ENCODE peak calls at places on chromosome 4, in seven cellular contexts. Q is left ventricle myocardium inferior; E is effector CD8-positive, alpha-beta T cell; I is stimulated activated effector memory CD8-positive, alpha-beta T cell treated with anti-CD3 and anti-CD28 coated beads, Interleukin-12 subunit alpha, Interleukin-12 subunit beta, amount 100 ng/mL, for 72 hours; H is endothelial cell; R is right lobe of liver; L is cardiac muscle cell. V is an unnamed sample.
A peak's percentile ranks its signal among the peaks of the same experiment; 100 is the strongest.

GRCh38 chr4:110452546-110452945 is 23.4 kb upstream of the ENPEP start:
- DNase-seq in I (no peak), E (no peak), H (no peak), Q (no peak), L (no peak), R (no peak), V (no peak)

GRCh38 chr4:70306101-70306500 is 28.7 kb upstream of the CABS1 start:
- DNase-seq in E (no peak), Q (no peak), R (no peak), L (no peak), H (no peak), I (no peak), V (no peak)

GRCh38 chr4:105392858-105393257 is 81.0 kb downstream of the PPA2 start:
- DNase-seq in E (no peak), H (no peak), I (no peak), R (no peak), L (no peak), Q (no peak), V (no peak)

GRCh38 chr4:174314770-174315169 is 31.1 kb downstream of the CEP44 start:
- DNase-seq in I (no peak), Q (no peak), R (no peak), L (peak; percentile 46), E (no peak), H (no peak), V (no peak)

GRCh38 chr4:124079174-124079780 is 633.3 kb downstream of the ANKRD50 start:
- DNase-seq in H (no peak), Q (no peak), R (no peak), L (peak; percentile 28), I (no peak), E (no peak), V (no peak)

GRCh38 chr4:100519205-100519604 is 1.4 kb upstream of the EMCN start:
- DNase-seq in H (no peak), L (no peak), I (no peak), Q (no peak), E (no peak), R (no peak), V (no peak)

GRCh38 chr4:26985836-26986235 is 125.2 kb downstream of the STIM2 start:
- DNase-seq in I (no peak), R (no peak), E (no peak), H (no peak), Q (no peak), L (peak; percentile 29), V (no peak)

GRCh38 chr4:164012396-164013027 is 518.0 kb downstream of the TMA16 start:
- DNase-seq in H (peak; percentile 58), E (peak; percentile 15), L (no peak), R (no peak), I (no peak), Q (no peak), V (no peak)

GRCh38 chr4:88661724-88662123 is 35.9 kb downstream of the NAP1L5 start:
- DNase-seq in E (no peak), H (no peak), R (no peak), Q (no peak), L (peak; percentile 43), I (no peak), V (no peak)

GRCh38 chr4:68883870-68884269 is 67.7 kb downstream of the UGT2A3 start:
- DNase-seq in E (no peak), L (no peak), R (no peak), Q (no peak), H (no peak), I (no peak), V (no peak)

GRCh38 chr4:11514780-11515432 is 86.2 kb upstream of the HS3ST1 start:
- DNase-seq in Q (no peak), E (no peak), H (no peak), I (no peak), L (no peak), R (no peak), V (no peak)

GRCh38 chr4:14513471-14513870 is 488.8 kb upstream of the CPEB2 start:
- DNase-seq in L (peak; percentile 57), I (no peak), H (no peak), E (no peak), R (no peak), Q (no peak), V (no peak)

GRCh38 chr4:84966382-84967291 is at the start of gene WDFY3:
- DNase-seq in I (no peak), R (peak; percentile 85), Q (peak; percentile 79), L (peak; percentile 95), E (no peak), H (peak; percentile 67), V (peak; percentile 92)

GRCh38 chr4:75229783-75230570 is 284.2 kb downstream of the RCHY1 start:
- DNase-seq in H (no peak), R (no peak), E (no peak), Q (no peak), L (no peak), I (no peak), V (no peak)

GRCh38 chr4:23023666-23024065 is 330.9 kb downstream of the GBA3 start:
- DNase-seq in L (no peak), I (no peak), R (no peak), H (no peak), Q (no peak), E (no peak), V (no peak)

GRCh38 chr4:94076498-94076897 is 131.2 kb upstream of the SMARCAD1 start:
- DNase-seq in L (no peak), E (no peak), I (no peak), H (no peak), Q (no peak), R (no peak), V (no peak)

GRCh38 chr4:105225500-105225899 is 78.8 kb downstream of the TET2 start:
- DNase-seq in R (no peak), E (no peak), I (no peak), H (no peak), L (no peak), Q (no peak), V (no peak)

GRCh38 chr4:98509641-98510170 is 148.7 kb downstream of the TSPAN5 start:
- DNase-seq in L (no peak), R (no peak), H (no peak), E (no peak), Q (no peak), I (no peak), V (no peak)

GRCh38 chr4:24741915-24742314 is 53.5 kb upstream of the SOD3 start:
- DNase-seq in H (no peak), Q (no peak), I (no peak), E (no peak), L (no peak), R (no peak), V (no peak)

GRCh38 chr4:114479595-114479994 is 119.0 kb upstream of the UGT8 start:
- DNase-seq in Q (no peak), H (no peak), L (no peak), I (no peak), R (no peak), E (no peak), V (no peak)

GRCh38 chr4:169649545-169650226 is 29.3 kb downstream of the CLCN3 start:
- DNase-seq in R (no peak), I (no peak), H (no peak), Q (peak; percentile 62), L (peak; percentile 58), E (no peak), V (peak; percentile 48)

GRCh38 chr4:41142946-41143720 is 71.2 kb downstream of the APBB2 start:
- DNase-seq in Q (peak; percentile 28), R (peak; percentile 83), H (no peak), E (no peak), L (peak; percentile 97), I (no peak), V (no peak)

GRCh38 chr4:184400375-184400870 is 73.9 kb downstream of the IRF2 start:
- DNase-seq in L (peak; percentile 93), H (no peak), Q (no peak), I (no peak), R (no peak), E (no peak), V (no peak)

GRCh38 chr4:157521916-157522315 is 301.4 kb downstream of the GRIA2 start:
- DNase-seq in E (no peak), I (no peak), H (no peak), Q (no peak), L (peak; percentile 12), R (no peak), V (no peak)

GRCh38 chr4:127304356-127304755 is 328.4 kb upstream of the INTU start:
- DNase-seq in E (no peak), L (no peak), R (no peak), H (no peak), I (no peak), Q (no peak), V (peak; percentile 8)

GRCh38 chr4:121554377-121554776 is 142.4 kb downstream of the ANXA5 start:
- DNase-seq in E (no peak), L (peak; percentile 7), H (no peak), R (no peak), I (no peak), Q (no peak), V (peak; percentile 25)

GRCh38 chr4:1092983-1093361 is 20.4 kb downstream of the RNF212 start:
- DNase-seq in R (no peak), Q (no peak), L (no peak), I (no peak), H (no peak), E (no peak), V (no peak)

GRCh38 chr4:1512738-1513660 is 106.8 kb upstream of the NKX1-1 start:
- DNase-seq in Q (peak; percentile 30), H (peak; percentile 74), L (peak; percentile 40), I (peak; percentile 51), R (no peak), E (peak; percentile 6), V (no peak)

GRCh38 chr4:8269535-8270417 is at the start of gene HTRA3:
- DNase-seq in H (peak; percentile 32), Q (peak; percentile 74), E (no peak), R (no peak), L (peak; percentile 86), I (no peak), V (no peak)

GRCh38 chr4:60443068-60443467 is 757.1 kb upstream of the ADGRL3 start:
- DNase-seq in R (no peak), I (no peak), Q (no peak), H (no peak), L (no peak), E (no peak), V (no peak)

GRCh38 chr4:174207370-174207769 is 76.1 kb downstream of the FBXO8 start:
- DNase-seq in R (no peak), L (no peak), Q (no peak), H (no peak), I (no peak), E (no peak), V (no peak)

GRCh38 chr4:121736735-121737351 is 28.1 kb downstream of the SMIM43 start:
- DNase-seq in E (no peak), R (no peak), I (peak; percentile 21), H (peak; percentile 48), Q (no peak), L (peak; percentile 71), V (peak; percentile 55)

GRCh38 chr4:170804930-170805329 is 715.2 kb upstream of the AADAT start:
- DNase-seq in R (no peak), H (no peak), Q (no peak), E (no peak), L (no peak), I (no peak), V (no peak)

V was measured in pons.